ENCODE peak calls at places on chromosomes 2 and 18, in eight cellular contexts. D is GM12891; N is stimulated activated CD8-positive, alpha-beta memory T cell treated with anti-CD3 and anti-CD28 coated beads, Interleukin-12 subunit alpha, Interleukin-12 subunit beta, amount 100 ng/mL, for 1 hour; Z is left ventricle myocardium superior; T is amniotic stem cell; G is nephron progenitor cell; A is HT-29; U is stimulated activated CD4-positive, alpha-beta T cell treated with anti-CD3 and anti-CD28 coated beads, Interleukin-12 subunit alpha, Interleukin-12 subunit beta, amount 100 ng/mL, for 4 hours. F is an unnamed sample.

GRCh38 chr2:105296017-105296611 is 33.4 kb downstream of the TGFBRAP1 start:
- DNase-seq in D (no peak), N (no peak), Z (no peak), T (no peak), G (no peak), A (no peak), U (no peak), F (no peak)

GRCh38 chr18:49447810-49448745 is 12.4 kb downstream of the DYM start:
- DNase-seq in D (no peak), N (no peak), Z (no peak), T (peak), G (peak), A (peak), U (peak), F (peak)

GRCh38 chr2:62787381-62787780 is 81.9 kb downstream of the EHBP1 start:
- DNase-seq in D (no peak), N (no peak), Z (no peak), T (no peak), G (no peak), A (peak), U (no peak), F (peak)

GRCh38 chr18:23238651-23239349 is 103.5 kb downstream of the CABLES1 start:
- DNase-seq in D (no peak), N (no peak), Z (no peak), T (no peak), G (no peak), A (no peak), U (no peak), F (no peak)

GRCh38 chr2:162073776-162074578 is at the start of gene DPP4:
- DNase-seq in D (peak), N (no peak), Z (peak), T (no peak), G (peak), A (peak), U (peak), F (peak)

GRCh38 chr2:595141-595805 is 81.9 kb downstream of the TMEM18 start:
- DNase-seq in D (no peak), N (no peak), Z (no peak), T (no peak), G (no peak), A (no peak), U (no peak), F (no peak)

GRCh38 chr2:85062565-85062964 is 70.6 kb upstream of the TCF7L1 start:
- DNase-seq in D (no peak), N (no peak), Z (no peak), T (no peak), G (no peak), A (no peak), U (no peak), F (no peak)

GRCh38 chr2:172282944-172283343 is 144.4 kb upstream of the ITGA6 start:
- DNase-seq in D (no peak), N (no peak), Z (no peak), T (peak), G (no peak), A (no peak), U (no peak), F (no peak)

GRCh38 chr2:242060212-242060835 is 190.8 kb downstream of the RTP5 start:
- DNase-seq in D (no peak), N (no peak), Z (no peak), T (peak), G (no peak), A (peak), U (no peak), F (no peak)

GRCh38 chr2:176491172-176491904 is 222.1 kb downstream of the MTX2 start:
- DNase-seq in D (peak), N (no peak), Z (peak), T (peak), G (no peak), A (no peak), U (no peak), F (peak)

GRCh38 chr2:105592288-105592687 is 152.4 kb upstream of the NCK2 start:
- DNase-seq in D (no peak), N (no peak), Z (no peak), T (no peak), G (no peak), A (no peak), U (no peak), F (no peak)